ENCODE peak calls at places on chromosomes 12 and 14, in four cellular contexts. F is NCI-H526 treated with DMSO at 0.1 percent for 48 hours, R is glomerular endothelial cell, E is ACHN. U is an unnamed sample.
A peak's percentile ranks its signal among the peaks of the same experiment; 100 is the strongest.

GRCh38 chr12:12717586-12718381 is 616 bp downstream of the CDKN1B start:
- DNase-seq in F (no peak), R (no peak), E (peak; percentile 49), U (peak; percentile 46)

GRCh38 chr14:97350894-97351713 is 553.9 kb downstream of the VRK1 start:
- DNase-seq in F (no peak), R (no peak), E (no peak), U (no peak)

GRCh38 chr12:73383584-73384229 is 1111.5 kb downstream of the TRHDE start:
- DNase-seq in F (no peak), R (no peak), E (no peak), U (no peak)

GRCh38 chr12:105783983-105784947 is 354.5 kb downstream of the NUAK1 start:
- DNase-seq in F (no peak), R (no peak), E (no peak), U (no peak)

GRCh38 chr12:12319501-12320322 is 30.3 kb downstream of the MANSC1 start:
- DNase-seq in F (no peak), R (no peak), E (peak; percentile 19), U (peak; percentile 44)

GRCh38 chr12:52277486-52278245 is 3.2 kb downstream of the KRT86 start:
- DNase-seq in F (no peak), R (no peak), E (no peak), U (no peak)

GRCh38 chr12:93050026-93050747 is 121.1 kb upstream of the EEA1 start:
- DNase-seq in F (no peak), R (no peak), E (no peak), U (no peak)

GRCh38 chr14:22304324-22304723 is 284.7 kb downstream of the DAD1 start:
- DNase-seq in F (no peak), R (no peak), E (no peak), U (no peak)

GRCh38 chr14:49550284-49551184 is 35.6 kb downstream of the RPS29 start:
- DNase-seq in F (no peak), R (no peak), E (peak; percentile 62), U (no peak)

GRCh38 chr12:31989987-31990386 is 30.8 kb downstream of the RESF1 start:
- DNase-seq in F (no peak), R (no peak), E (no peak), U (no peak)

GRCh38 chr12:123067654-123068053 is 83.2 kb downstream of the PITPNM2 start:
- DNase-seq in F (no peak), R (no peak), E (no peak), U (no peak)

GRCh38 chr12:100698518-100698917 is 96.1 kb upstream of the ANO4 start:
- DNase-seq in F (no peak), R (no peak), E (no peak), U (no peak)

GRCh38 chr12:19223695-19224094 is 94.2 kb downstream of the PLEKHA5 start:
- DNase-seq in F (no peak), R (no peak), E (peak; percentile 41), U (no peak)

GRCh38 chr14:102711946-102712345 is 65.3 kb upstream of the TRAF3 start:
- DNase-seq in F (no peak), R (no peak), E (no peak), U (no peak)

GRCh38 chr14:60654303-60654925 is 5.1 kb upstream of the SIX1 start:
- DNase-seq in F (no peak), R (no peak), E (no peak), U (no peak)

GRCh38 chr14:72060917-72061316 is 128.7 kb downstream of the RGS6 start:
- DNase-seq in F (no peak), R (no peak), E (no peak), U (no peak)

GRCh38 chr12:6946033-6946919 is 2.5 kb downstream of the C12orf57 start:
- DNase-seq in F (peak; percentile 93), R (no peak), E (peak; percentile 99), U (peak; percentile 96)

GRCh38 chr14:50366115-50366514 is 30.6 kb downstream of the CDKL1 start:
- DNase-seq in F (no peak), R (no peak), E (no peak), U (peak; percentile 77)

GRCh38 chr12:14959916-14960315 is 1.5 kb downstream of the ARHGDIB start:
- DNase-seq in F (no peak), R (no peak), E (no peak), U (no peak)

GRCh38 chr12:62466596-62467411 is at the start of gene MON2:
- DNase-seq in F (peak; percentile 77), R (no peak), E (peak; percentile 95), U (peak; percentile 91)

GRCh38 chr12:1740161-1740948 is 49.5 kb downstream of the ADIPOR2 start:
- DNase-seq in F (no peak), R (no peak), E (no peak), U (no peak)

GRCh38 chr14:65164068-65164824 is 61.9 kb upstream of the MAX start:
- DNase-seq in F (peak; percentile 49), R (peak; percentile 41), E (peak; percentile 49), U (peak; percentile 34)

GRCh38 chr12:121980211-121980891 is 41.3 kb upstream of the BCL7A start:
- DNase-seq in F (no peak), R (no peak), E (no peak), U (no peak)

GRCh38 chr12:53179694-53180269 is 740 bp upstream of the ZNF740 start:
- DNase-seq in F (peak; percentile 58), R (no peak), E (no peak), U (peak; percentile 56)

GRCh38 chr14:104936361-104937155 is 11.9 kb downstream of the PLD4 start:
- DNase-seq in F (no peak), R (no peak), E (no peak), U (no peak)

U was measured in colonic mucosa.